ENCODE peak calls at places on chromosomes 6 and 20, in six cellular contexts. N, B, X, A, E and P are unnamed samples.

GRCh38 chr20:63330940-63331339 is 30.2 kb downstream of the CHRNA4 start:
- DNase-seq in N (no peak), B (peak; percentile 30), X (no peak), A (no peak), E (no peak), P (no peak)

GRCh38 chr6:3350252-3350826 is 91.6 kb downstream of the PSMG4 start:
- DNase-seq in N (no peak), B (no peak), X (no peak), A (no peak), E (no peak), P (no peak)

GRCh38 chr6:89295981-89296380 is 19.1 kb downstream of the GABRR2 start:
- DNase-seq in N (no peak), B (no peak), X (no peak), A (no peak), E (no peak), P (no peak)

GRCh38 chr20:30168025-30168799 is 1089.3 kb upstream of the DEFB115 start:
- DNase-seq in N (no peak), B (no peak), X (no peak), A (peak; percentile 75), E (no peak), P (no peak)

GRCh38 chr6:35058041-35058675 is 83.0 kb downstream of the TCP11 start:
- DNase-seq in N (no peak), B (no peak), X (no peak), A (peak; percentile 56), E (no peak), P (no peak)

GRCh38 chr6:106692823-106693216 is 63.4 kb downstream of the QRSL1 start:
- DNase-seq in N (no peak), B (no peak), X (no peak), A (no peak), E (no peak), P (no peak)

GRCh38 chr6:18386302-18386976 is 711 bp upstream of the RNF144B start:
- DNase-seq in N (peak; percentile 70), B (no peak), X (peak; percentile 70), A (no peak), E (no peak), P (no peak)

GRCh38 chr6:117072134-117072533 is 193.2 kb upstream of the VGLL2 start:
- DNase-seq in N (no peak), B (no peak), X (no peak), A (no peak), E (no peak), P (no peak)

GRCh38 chr6:79604583-79605037 is 26.5 kb upstream of the SH3BGRL2 start:
- DNase-seq in N (no peak), B (peak; percentile 68), X (no peak), A (no peak), E (no peak), P (no peak)

GRCh38 chr20:8322654-8323053 is 190.6 kb downstream of the PLCB1 start:
- DNase-seq in N (no peak), B (no peak), X (no peak), A (no peak), E (no peak), P (no peak)

GRCh38 chr6:31689249-31690110 is 8.6 kb upstream of the LY6G5C start:
- DNase-seq in N (no peak), B (peak; percentile 72), X (no peak), A (no peak), E (no peak), P (no peak)

GRCh38 chr6:33896391-33897192 is 92.8 kb upstream of the MLN start:
- DNase-seq in N (no peak), B (peak; percentile 67), X (no peak), A (no peak), E (no peak), P (no peak)

GRCh38 chr20:25274891-25275812 is 27.3 kb downstream of the PYGB start:
- DNase-seq in N (peak; percentile 24), B (no peak), X (peak; percentile 11), A (peak; percentile 74), E (no peak), P (no peak)

GRCh38 chr20:51014797-51015722 is 7.8 kb downstream of the KCNG1 start:
- DNase-seq in N (peak; percentile 35), B (peak; percentile 68), X (no peak), A (peak; percentile 59), E (no peak), P (no peak)

GRCh38 chr6:105112577-105112976 is 67.2 kb downstream of the POPDC3 start:
- DNase-seq in N (no peak), B (no peak), X (no peak), A (no peak), E (no peak), P (no peak)

GRCh38 chr6:119541132-119541905 is 191.8 kb upstream of the MAN1A1 start:
- DNase-seq in N (no peak), B (no peak), X (no peak), A (no peak), E (peak; percentile 88), P (no peak)

GRCh38 chr6:100267721-100268123 is 197.0 kb downstream of the SIM1 start:
- DNase-seq in N (no peak), B (no peak), X (no peak), A (no peak), E (no peak), P (no peak)

GRCh38 chr6:1136415-1136774 is 175.5 kb upstream of the FOXQ1 start:
- DNase-seq in N (no peak), B (no peak), X (peak; percentile 22), A (no peak), E (no peak), P (no peak)

GRCh38 chr6:30206799-30207618 is 6.2 kb downstream of the TRIM26 start:
- DNase-seq in N (peak; percentile 34), B (no peak), X (peak; percentile 64), A (no peak), E (no peak), P (no peak)

GRCh38 chr20:44463466-44463865 is 12.2 kb upstream of the TTPAL start:
- DNase-seq in N (no peak), B (no peak), X (no peak), A (no peak), E (no peak), P (no peak)

GRCh38 chr6:170473226-170473789 is 79.8 kb downstream of the PSMB1 start:
- DNase-seq in N (no peak), B (no peak), X (no peak), A (no peak), E (no peak), P (no peak)

GRCh38 chr6:156982168-156982567 is 205.0 kb downstream of the ARID1B start:
- DNase-seq in N (no peak), B (no peak), X (no peak), A (no peak), E (no peak), P (no peak)

GRCh38 chr20:25327521-25328235 is 63.0 kb downstream of the ABHD12 start:
- DNase-seq in N (no peak), B (no peak), X (no peak), A (no peak), E (no peak), P (no peak)

GRCh38 chr20:31920275-31920855 is 31.5 kb downstream of the PDRG1 start:
- DNase-seq in N (no peak), B (no peak), X (no peak), A (no peak), E (no peak), P (no peak)

GRCh38 chr6:165826487-165827189 is 163.6 kb upstream of the PDE10A start:
- DNase-seq in N (no peak), B (no peak), X (no peak), A (no peak), E (no peak), P (no peak)

GRCh38 chr6:32216292-32216691 is 7.6 kb downstream of the NOTCH4 start:
- DNase-seq in N (no peak), B (no peak), X (no peak), A (no peak), E (no peak), P (no peak)

GRCh38 chr6:169099411-169100202 is 154.0 kb downstream of the THBS2 start:
- DNase-seq in N (no peak), B (no peak), X (no peak), A (no peak), E (peak; percentile 4), P (no peak)

GRCh38 chr20:15708984-15709598 is 864.2 kb downstream of the KIF16B start:
- DNase-seq in N (peak; percentile 37), B (peak; percentile 29), X (no peak), A (peak; percentile 86), E (no peak), P (peak; percentile 37)

GRCh38 chr6:112691289-112691688 is 344.2 kb downstream of the RFPL4B start:
- DNase-seq in N (no peak), B (no peak), X (no peak), A (no peak), E (peak; percentile 10), P (no peak)
- TF ChIP-seq POLR2AphosphoS5 in N (no peak), B (no peak), X (no peak), A (no peak), E (no peak), P (no peak)

DNA sequence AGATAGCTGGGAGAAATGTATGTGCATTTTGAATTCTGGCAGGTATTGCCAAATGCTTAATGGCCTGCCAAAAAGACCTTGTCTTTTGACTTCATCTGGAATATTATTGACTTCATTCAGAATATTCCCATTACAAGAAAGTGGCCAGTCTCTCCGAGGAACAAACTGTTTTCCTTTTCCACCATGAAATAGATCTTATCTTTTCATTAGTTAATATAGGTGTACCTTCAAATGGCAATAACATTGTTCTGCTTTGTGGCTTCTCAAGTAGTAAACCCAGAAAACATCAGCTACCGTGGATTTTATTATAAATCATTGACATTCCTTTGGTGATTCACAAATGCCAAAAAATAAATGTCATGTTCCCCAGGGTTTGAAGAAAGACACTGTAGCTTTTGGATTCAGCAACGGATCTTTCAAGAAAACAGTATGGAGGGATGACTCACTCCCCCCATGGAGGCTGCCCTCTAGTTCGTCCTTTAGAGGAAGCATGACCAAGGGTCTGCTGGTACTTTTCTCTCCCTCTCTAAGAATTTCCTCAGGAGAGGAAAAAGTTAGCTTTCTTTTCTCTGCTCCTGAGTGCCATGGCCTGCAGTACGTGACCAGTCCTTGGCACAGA is 1.1 kb upstream of the RNF182 start:
- DNase-seq in N (no peak), B (peak; percentile 47), X (no peak), A (no peak), E (no peak), P (no peak)
- TF ChIP-seq POLR2AphosphoS5 in N (no peak), B (no peak), X (no peak), A (no peak), E (no peak), P (no peak)

GRCh38 chr6:11290027-11290426 is 57.6 kb upstream of the NEDD9 start:
- DNase-seq in N (no peak), B (no peak), X (no peak), A (no peak), E (no peak), P (no peak)
- TF ChIP-seq POLR2AphosphoS5 in N (no peak), B (no peak), X (no peak), A (no peak), E (no peak), P (no peak)

DNA sequence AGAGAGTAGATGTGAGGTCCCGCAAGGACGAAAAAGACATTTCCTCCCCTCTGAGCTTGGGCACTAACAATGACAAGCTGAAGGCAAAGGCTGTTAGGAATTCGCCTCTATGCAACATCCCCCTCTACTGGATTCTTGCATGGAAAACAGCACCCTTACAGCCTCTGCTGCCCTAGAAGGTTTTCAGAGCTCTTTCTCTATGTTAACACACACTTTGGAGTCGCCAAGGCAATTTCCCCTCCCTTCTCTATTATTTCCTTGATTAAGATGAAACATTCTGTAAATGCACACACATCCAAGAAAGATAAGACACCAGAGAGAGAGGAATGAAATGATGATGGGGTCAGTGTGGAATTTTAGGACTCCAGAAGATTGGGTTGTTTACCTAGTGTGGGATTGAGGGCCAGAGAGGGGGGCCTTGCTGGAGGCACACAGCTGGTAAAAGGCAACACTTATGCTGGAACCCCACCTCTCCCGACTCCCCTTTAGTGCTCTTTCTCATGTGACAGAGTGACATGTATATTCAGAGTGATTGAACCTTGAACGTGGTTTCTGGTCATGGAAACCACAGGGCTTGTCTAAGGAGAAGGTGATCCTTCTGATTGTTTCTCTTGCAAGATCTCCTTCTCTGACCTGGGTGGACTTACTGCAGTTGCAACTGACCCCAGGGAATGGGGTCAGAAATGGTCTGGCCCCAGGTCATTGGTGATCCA is 300.7 kb downstream of the CLIC5 start:
- DNase-seq in N (peak; percentile 42), B (peak; percentile 20), X (peak; percentile 47), A (no peak), E (peak; percentile 73), P (peak; percentile 21)
- TF ChIP-seq POLR2AphosphoS5 in N (no peak), B (no peak), X (no peak), A (no peak), E (no peak), P (no peak)